ENCODE peak calls at places on chromosomes 6 and 20, in four cellular contexts. M is left ventricle myocardium inferior, P is A673, I is cardiac muscle cell. O is an unnamed sample.

GRCh38 chr6:12196326-12196936 is 93.7 kb upstream of the EDN1 start:
- DNase-seq in I (peak), M (no peak), P (peak), O (no peak)

GRCh38 chr6:17226269-17226668 is 54.9 kb upstream of the RBM24 start:
- DNase-seq in P (no peak), M (no peak), I (no peak), O (no peak)

GRCh38 chr20:37384683-37385174 is 38.8 kb downstream of the SRC start:
- DNase-seq in I (peak), P (peak), M (peak), O (no peak)

GRCh38 chr20:21411725-21412124 is 14.4 kb upstream of the NKX2-4 start:
- DNase-seq in I (no peak), M (no peak), P (no peak), O (no peak)

GRCh38 chr6:7468382-7469081 is 72.9 kb upstream of the DSP start:
- DNase-seq in P (peak), I (peak), M (peak), O (no peak)

GRCh38 chr6:123508290-123508689 is 128.5 kb downstream of the TRDN start:
- DNase-seq in I (no peak), P (no peak), M (no peak), O (no peak)

GRCh38 chr20:61805781-61806180 is 259.9 kb downstream of the TAF4 start:
- DNase-seq in I (no peak), P (no peak), M (no peak), O (no peak)

GRCh38 chr6:158358450-158359077 is 46.3 kb downstream of the TULP4 start:
- DNase-seq in I (no peak), P (no peak), M (no peak), O (no peak)

GRCh38 chr6:28802417-28803336 is 121.1 kb downstream of the TRIM27 start:
- DNase-seq in P (peak), M (no peak), I (peak), O (no peak)

GRCh38 chr20:51128198-51128597 is 105.3 kb upstream of the KCNG1 start:
- DNase-seq in M (no peak), I (peak), P (no peak), O (no peak)

GRCh38 chr20:38873050-38873581 is 53.1 kb upstream of the FAM83D start:
- DNase-seq in I (no peak), M (no peak), P (no peak), O (no peak)

GRCh38 chr6:159107451-159108260 is 61.5 kb upstream of the FNDC1 start:
- DNase-seq in M (no peak), I (no peak), P (no peak), O (no peak)

GRCh38 chr20:39491711-39492110 is 529.6 kb downstream of the DHX35 start:
- DNase-seq in P (no peak), M (no peak), I (no peak), O (no peak)

GRCh38 chr6:108581237-108581931 is 20.7 kb downstream of the FOXO3 start:
- DNase-seq in I (peak), M (no peak), P (peak), O (peak)

GRCh38 chr20:45592574-45593189 is 13.6 kb upstream of the WFDC8 start:
- DNase-seq in I (peak), M (no peak), P (peak), O (no peak)

GRCh38 chr20:10228330-10228729 is 9.7 kb downstream of the SNAP25 start:
- DNase-seq in P (no peak), M (no peak), I (no peak), O (no peak)

GRCh38 chr6:143685653-143686052 is 7.9 kb downstream of the PHACTR2 start:
- DNase-seq in P (no peak), I (no peak), M (no peak), O (no peak)

GRCh38 chr6:63451238-63451637 is 121.0 kb upstream of the LOC128125822 start:
- DNase-seq in P (no peak), M (no peak), I (no peak), O (no peak)

GRCh38 chr6:40409716-40410397 is 177.3 kb downstream of the LRFN2 start:
- DNase-seq in I (no peak), M (no peak), P (peak), O (no peak)

GRCh38 chr6:101716810-101717209 is 323.3 kb downstream of the GRIK2 start:
- DNase-seq in I (no peak), P (peak), M (no peak), O (no peak)

GRCh38 chr6:32977953-32978324 is 9.5 kb downstream of the BRD2 start:
- DNase-seq in M (no peak), I (no peak), P (no peak), O (no peak)

GRCh38 chr6:15690451-15690961 is 27.7 kb upstream of the DTNBP1 start:
- DNase-seq in P (no peak), I (peak), M (no peak), O (no peak)

GRCh38 chr6:122372647-122373046 is 26.8 kb upstream of the HSF2 start:
- DNase-seq in I (peak), M (no peak), P (peak), O (no peak)

GRCh38 chr20:39004508-39004907 is 42.4 kb downstream of the DHX35 start:
- DNase-seq in I (no peak), P (no peak), M (no peak), O (no peak)

GRCh38 chr20:23049933-23050838 is 714 bp upstream of the THBD start:
- DNase-seq in P (no peak), M (peak), I (peak), O (no peak)

GRCh38 chr6:156189195-156189594 is 588.0 kb upstream of the ARID1B start:
- DNase-seq in I (no peak), M (no peak), P (no peak), O (no peak)

GRCh38 chr6:20126789-20127653 is 85.2 kb downstream of the MBOAT1 start:
- DNase-seq in I (peak), P (peak), M (peak), O (peak)

GRCh38 chr20:1267161-1267560 is 1.1 kb downstream of the SNPH start:
- DNase-seq in I (no peak), P (no peak), M (no peak), O (no peak)

GRCh38 chr6:134911532-134911931 is 38.4 kb downstream of the ALDH8A1 start:
- DNase-seq in M (no peak), P (no peak), I (peak), O (no peak)

GRCh38 chr6:10745116-10745515 is 2.5 kb upstream of the TMEM14B start:
- DNase-seq in P (no peak), M (no peak), I (no peak), O (no peak)

GRCh38 chr6:159729598-159729997 is 2.3 kb downstream of the WTAP start:
- DNase-seq in M (no peak), P (no peak), I (peak), O (no peak)

GRCh38 chr6:105112577-105112976 is 67.2 kb downstream of the POPDC3 start:
- DNase-seq in I (peak), M (no peak), P (no peak), O (no peak)

GRCh38 chr20:22430154-22430745 is 154.1 kb downstream of the FOXA2 start:
- DNase-seq in I (peak), P (no peak), M (no peak), O (no peak)

GRCh38 chr6:5433324-5433723 is 172.0 kb downstream of the FARS2 start:
- DNase-seq in I (no peak), P (no peak), M (no peak), O (no peak)

GRCh38 chr20:54320148-54320607 is 112.3 kb downstream of the PFDN4 start:
- DNase-seq in I (peak), M (no peak), P (peak), O (no peak)

GRCh38 chr6:143516700-143517446 is 5.4 kb upstream of the FUCA2 start:
- DNase-seq in I (no peak), M (no peak), P (no peak), O (no peak)

GRCh38 chr6:14754636-14755513 is 491.0 kb upstream of the JARID2 start:
- DNase-seq in P (no peak), I (no peak), M (no peak), O (no peak)

GRCh38 chr6:24744911-24745310 is 26.0 kb upstream of the C6orf62 start:
- DNase-seq in P (no peak), I (no peak), M (no peak), O (no peak)

GRCh38 chr20:36469973-36470372 is 71.3 kb upstream of the MYL9 start:
- DNase-seq in M (no peak), I (no peak), P (no peak), O (no peak)

GRCh38 chr6:147614501-147614900 is 106.0 kb downstream of the SAMD5 start:
- DNase-seq in I (no peak), P (no peak), M (no peak), O (no peak)

DNA sequence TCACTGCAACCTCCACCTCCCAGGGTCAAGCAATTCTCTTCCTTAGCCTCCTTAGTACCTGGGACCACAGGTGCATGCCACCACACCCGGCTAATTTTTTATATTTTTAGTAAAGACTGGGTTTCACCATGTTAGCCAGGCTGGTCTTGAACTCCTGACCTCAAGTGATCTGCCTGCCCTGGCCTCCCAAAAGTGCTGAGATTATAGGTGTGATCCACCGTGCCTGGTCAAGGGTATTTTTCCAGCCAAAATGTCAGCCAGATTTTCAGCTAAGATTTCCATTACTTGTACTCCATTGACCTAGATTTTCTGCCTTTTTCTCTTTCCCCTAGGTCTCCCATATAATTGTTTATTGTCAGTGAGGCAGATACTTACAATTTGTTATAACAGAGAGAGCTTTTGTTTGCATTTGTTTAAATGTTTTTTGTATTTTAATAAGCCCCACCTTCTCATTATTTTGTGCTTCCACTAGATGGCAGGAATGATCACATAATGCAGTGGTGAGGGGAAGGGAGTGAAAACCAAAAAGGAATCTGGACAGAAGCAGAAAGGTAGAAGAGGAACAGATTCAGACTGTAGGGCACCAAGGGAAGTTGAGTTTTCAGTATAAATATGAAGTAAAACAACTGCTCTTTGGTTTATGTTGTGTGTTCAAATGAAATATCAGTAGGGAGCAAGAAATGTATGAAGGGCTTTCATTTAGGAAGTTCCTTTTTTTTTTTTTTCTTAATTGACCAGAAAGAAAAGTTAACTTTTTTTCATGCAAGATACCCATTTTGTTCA is 29.7 kb downstream of the RPF2 start:
- DNase-seq in M (no peak), I (peak), P (peak), O (peak)
- TF ChIP-seq CTCF in M (peak), I (peak), P (peak), O (peak)

GRCh38 chr6:22042713-22043112 is 254.1 kb downstream of the PRL start:
- DNase-seq in M (peak), P (no peak), I (peak), O (no peak)
- H3K27ac ChIP-seq in M (peak), P (no peak), I (no peak), O (peak)

DNA sequence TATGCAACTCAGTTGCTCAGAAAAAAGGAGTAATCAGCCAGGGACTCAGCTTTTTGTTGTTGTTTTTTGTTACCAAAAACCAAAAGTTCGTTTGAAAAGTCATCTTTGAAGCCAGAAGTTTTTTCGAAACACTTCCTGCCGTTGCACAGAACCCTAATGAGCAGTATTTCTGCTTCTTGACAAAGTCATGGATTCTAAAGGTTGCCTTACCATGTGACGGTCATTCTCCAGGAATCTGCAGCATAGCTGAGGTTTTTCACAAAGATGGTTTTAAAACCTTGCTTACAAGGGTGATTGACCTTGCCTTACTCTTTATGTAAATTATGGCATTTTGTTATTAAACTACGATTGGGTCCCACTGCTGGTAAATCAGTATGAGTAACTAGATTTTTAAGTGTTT is 2.0 kb downstream of the RAB32 start:
- DNase-seq in P (no peak), M (no peak), I (peak), O (no peak)
- TF ChIP-seq CTCF in P (no peak), M (no peak), I (no peak), O (no peak)

DNA sequence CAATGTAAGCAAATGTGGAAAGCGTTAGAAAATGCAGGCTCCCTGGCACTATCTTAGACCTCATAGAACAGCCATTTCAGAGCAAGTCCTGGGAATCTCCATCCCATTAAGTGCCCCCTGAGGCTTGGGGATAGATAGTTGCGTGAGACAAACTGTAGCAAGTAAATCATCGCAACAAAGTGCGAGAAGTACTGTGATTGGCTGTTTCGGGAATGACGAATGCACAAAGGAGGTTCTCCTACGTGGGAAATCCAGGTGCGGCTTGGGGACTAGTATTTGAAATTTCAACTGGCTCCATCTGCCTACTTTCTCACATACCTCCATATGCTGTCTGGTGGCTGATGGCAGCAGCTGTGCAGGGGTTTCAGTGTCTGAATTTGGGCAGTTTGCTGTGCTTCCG is 84.5 kb downstream of the PLEKHG1 start:
- DNase-seq in P (no peak), I (no peak), M (no peak), O (no peak)
- H3K27ac ChIP-seq in P (no peak), I (no peak), M (peak), O (peak)

DNA sequence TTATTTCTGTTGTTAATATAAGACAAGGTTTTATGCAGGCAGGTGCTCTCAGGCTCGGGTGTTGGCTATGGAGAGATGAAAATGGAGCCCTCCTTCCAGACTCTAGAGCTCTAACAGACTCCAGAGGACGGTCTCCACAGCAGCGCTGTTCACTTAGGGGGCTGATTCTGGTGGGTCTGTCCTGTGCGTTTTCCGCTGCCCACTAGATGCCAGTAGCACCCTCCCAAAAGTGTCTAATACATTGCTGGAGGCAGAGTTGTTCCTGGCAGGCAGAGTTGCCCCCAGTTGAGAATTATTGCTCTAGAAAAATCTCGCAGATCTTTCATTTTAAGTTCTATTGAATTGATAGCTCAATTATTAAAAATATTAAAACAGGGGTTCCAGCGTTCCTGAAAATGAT is 109.9 kb downstream of the MAP3K4 start:
- DNase-seq in M (no peak), P (peak), I (no peak), O (no peak)
- TF ChIP-seq CTCF in M (peak), P (peak), I (peak), O (no peak)

DNA sequence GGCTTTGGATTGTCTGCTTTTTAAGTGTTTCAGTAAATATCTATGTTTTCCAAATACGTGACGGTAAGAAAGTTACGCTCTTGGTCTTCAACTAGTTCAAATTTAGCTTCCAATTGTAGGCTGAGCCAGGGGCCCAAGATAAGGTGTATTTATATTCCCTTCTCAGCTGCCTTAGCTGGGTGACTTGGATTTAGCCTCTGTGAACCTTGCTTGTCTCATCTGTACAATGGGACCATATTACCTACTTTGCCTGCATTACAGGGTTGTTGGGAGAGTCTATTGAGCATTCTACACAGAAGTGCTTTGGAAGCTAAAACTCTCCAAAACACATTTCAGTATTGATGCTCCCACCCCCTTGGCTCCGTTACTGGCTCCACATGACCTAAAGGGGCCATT is 222.4 kb downstream of the UST start:
- DNase-seq in I (no peak), P (no peak), M (no peak), O (no peak)
- H3K27ac ChIP-seq in I (no peak), P (no peak), M (peak), O (peak)

GRCh38 chr20:35307666-35308653 is 15.7 kb upstream of the FAM83C start:
- DNase-seq in P (no peak), M (peak), I (peak), O (peak)
- TF ChIP-seq CTCF in P (no peak), M (no peak), I (no peak), O (no peak)

DNA sequence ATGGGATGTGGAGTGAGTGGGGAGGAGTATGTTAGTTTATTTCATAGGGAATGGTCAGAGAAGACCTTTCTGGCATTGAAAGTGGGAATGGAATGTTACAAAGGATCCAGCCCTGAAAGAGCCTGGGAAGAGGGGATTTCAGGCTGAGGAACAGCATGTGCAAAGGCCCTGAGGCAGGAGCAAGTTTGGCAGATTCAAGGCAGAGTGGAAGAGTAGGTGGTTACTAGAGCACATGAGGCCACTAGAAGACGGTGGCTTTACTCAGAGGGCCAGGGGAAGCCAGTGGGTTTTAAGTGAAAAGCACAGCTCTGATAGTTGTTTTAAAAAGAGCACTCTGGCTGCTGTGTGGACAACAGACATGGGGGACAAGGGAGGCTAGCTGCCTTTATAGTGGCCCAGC is 227.2 kb downstream of the ZMYND8 start:
- DNase-seq in M (no peak), P (no peak), I (no peak), O (no peak)
- H3K27ac ChIP-seq in M (no peak), P (no peak), I (no peak), O (no peak)

GRCh38 chr6:37990762-37991525 is 171.4 kb downstream of the ZFAND3 start:
- DNase-seq in P (peak), M (no peak), I (peak), O (no peak)

GRCh38 chr6:37998366-37998765 is 178.8 kb downstream of the ZFAND3 start:
- DNase-seq in I (no peak), M (no peak), P (no peak), O (no peak)

GRCh38 chr6:37993596-37993995 is 174.1 kb downstream of the ZFAND3 start:
- DNase-seq in P (no peak), I (no peak), M (no peak), O (no peak)

GRCh38 chr6:37992749-37993148 is 173.2 kb downstream of the ZFAND3 start:
- DNase-seq in M (no peak), I (no peak), P (no peak), O (no peak)

GRCh38 chr6:37994238-37994637 is 174.7 kb downstream of the ZFAND3 start:
- DNase-seq in M (no peak), I (peak), P (no peak), O (no peak)
- TF ChIP-seq CTCF in M (no peak), I (no peak), P (no peak), O (no peak)

O was measured in tibial nerve.